ENCODE peak calls at places on chromosomes 16 and 17, in six cellular contexts. A, N, P, G, F and V are unnamed samples.

GRCh38 chr17:27577884-27578717 is 52.9 kb upstream of the LGALS9 start:
- DNase-seq in F (peak), N (no peak), G (peak), P (peak), A (no peak), V (no peak)

GRCh38 chr17:5931611-5932010 is 138.6 kb upstream of the WSCD1 start:
- DNase-seq in A (no peak), N (no peak), F (no peak), P (peak), G (no peak), V (no peak)

GRCh38 chr16:67021321-67021720 is 7.6 kb upstream of the CBFB start:
- DNase-seq in G (no peak), F (no peak), N (no peak), P (no peak), A (no peak), V (no peak)

GRCh38 chr16:54655171-54655590 is 275.5 kb upstream of the IRX5 start:
- DNase-seq in N (no peak), G (peak), P (no peak), F (no peak), A (no peak), V (no peak)

GRCh38 chr17:12619444-12620199 is 46.1 kb upstream of the MYOCD start:
- DNase-seq in G (no peak), N (no peak), F (no peak), A (no peak), P (no peak), V (no peak)

GRCh38 chr17:77119668-77120301 is 21.0 kb upstream of the SEC14L1 start:
- DNase-seq in N (no peak), F (no peak), G (no peak), A (no peak), P (no peak), V (no peak)

GRCh38 chr17:64356304-64356686 is 34.4 kb downstream of the PECAM1 start:
- DNase-seq in F (peak), P (no peak), N (no peak), A (no peak), G (no peak), V (no peak)

GRCh38 chr17:7043195-7043543 is 723 bp downstream of the SLC16A11 start:
- DNase-seq in N (no peak), F (no peak), G (no peak), A (no peak), P (no peak), V (no peak)

GRCh38 chr16:21590791-21591190 is 8.6 kb upstream of the METTL9 start:
- DNase-seq in A (no peak), G (no peak), P (peak), F (no peak), N (no peak), V (no peak)

GRCh38 chr17:41689497-41690299 is 1.0 kb downstream of the EIF1 start:
- DNase-seq in N (no peak), G (peak), A (no peak), F (peak), P (peak), V (no peak)